ENCODE peak calls at places on chromosome 18, in seven cellular contexts. D is dorsolateral prefrontal cortex; H is lower lobe of right lung; Z is RWPE2; Q is right cardiac atrium; K is naive thymus-derived CD4-positive, alpha-beta T cell; E is PC-3. P is an unnamed sample.

GRCh38 chr18:79510046-79510685 is 114.4 kb downstream of the NFATC1 start:
- DNase-seq in D (peak), H (peak), Z (peak), Q (peak), K (no peak), E (no peak), P (no peak)

GRCh38 chr18:45617284-45617683 is 2.0 kb downstream of the SLC14A2 start:
- DNase-seq in D (no peak), H (peak), Z (peak), Q (peak), K (no peak), E (peak), P (peak)

GRCh38 chr18:68840554-68841263 is 42.8 kb downstream of the CCDC102B start:
- DNase-seq in D (no peak), H (no peak), Z (no peak), Q (no peak), K (no peak), E (peak), P (no peak)

GRCh38 chr18:67509711-67510110 is 6.8 kb downstream of the DSEL start:
- DNase-seq in D (no peak), H (no peak), Z (no peak), Q (no peak), K (no peak), E (no peak), P (no peak)

GRCh38 chr18:45112682-45113081 is 432.0 kb downstream of the SETBP1 start:
- DNase-seq in D (no peak), H (no peak), Z (no peak), Q (no peak), K (no peak), E (no peak), P (no peak)

GRCh38 chr18:48940854-48941531 is 9.8 kb downstream of the SMAD7 start:
- DNase-seq in D (peak), H (no peak), Z (no peak), Q (peak), K (peak), E (no peak), P (peak)

GRCh38 chr18:1050012-1050657 is 145.5 kb downstream of the ADCYAP1 start:
- DNase-seq in D (no peak), H (no peak), Z (no peak), Q (no peak), K (no peak), E (peak), P (no peak)

GRCh38 chr18:69484699-69485396 is 84.2 kb downstream of the DOK6 start:
- DNase-seq in D (no peak), H (no peak), Z (no peak), Q (no peak), K (no peak), E (peak), P (no peak)

GRCh38 chr18:74241426-74241825 is 50.3 kb downstream of the CYB5A start:
- DNase-seq in D (no peak), H (no peak), Z (no peak), Q (no peak), K (no peak), E (no peak), P (peak)

GRCh38 chr18:13642440-13642827 is 83.9 kb downstream of the FAM210A start:
- DNase-seq in D (no peak), H (no peak), Z (no peak), Q (no peak), K (no peak), E (no peak), P (no peak)

GRCh38 chr18:11695736-11696135 is 6.7 kb downstream of the GNAL start:
- DNase-seq in D (no peak), H (no peak), Z (no peak), Q (no peak), K (no peak), E (no peak), P (no peak)

GRCh38 chr18:43572165-43572564 is 294.9 kb upstream of the SYT4 start:
- DNase-seq in D (no peak), H (no peak), Z (no peak), Q (no peak), K (no peak), E (no peak), P (no peak)

GRCh38 chr18:13237641-13238040 is 19.1 kb downstream of the LDLRAD4 start:
- DNase-seq in D (no peak), H (no peak), Z (no peak), Q (no peak), K (no peak), E (no peak), P (no peak)

GRCh38 chr18:75250471-75250821 is 39.8 kb downstream of the TSHZ1 start:
- DNase-seq in D (no peak), H (no peak), Z (no peak), Q (no peak), K (no peak), E (no peak), P (no peak)
- H3K27ac ChIP-seq in D (peak), H (no peak), Z (no peak), Q (no peak), K (no peak), E (no peak), P (no peak)

GRCh38 chr18:41324934-41325333 is 630.1 kb upstream of the PIK3C3 start:
- DNase-seq in D (no peak), H (no peak), Z (peak), Q (no peak), K (no peak), E (peak), P (no peak)
- H3K27ac ChIP-seq in D (no peak), H (no peak), Z (peak), Q (no peak), K (no peak), E (peak), P (no peak)

GRCh38 chr18:26655010-26655613 is 106.8 kb upstream of the KCTD1 start:
- DNase-seq in D (no peak), H (no peak), Z (no peak), Q (no peak), K (no peak), E (no peak), P (no peak)

GRCh38 chr18:26652501-26652900 is 104.1 kb upstream of the KCTD1 start:
- DNase-seq in D (no peak), H (no peak), Z (no peak), Q (no peak), K (no peak), E (no peak), P (no peak)

GRCh38 chr18:26656401-26656943 is 108.1 kb upstream of the KCTD1 start:
- DNase-seq in D (no peak), H (peak), Z (no peak), Q (peak), K (no peak), E (no peak), P (no peak)

GRCh38 chr18:26655614-26656400 is 107.5 kb upstream of the KCTD1 start:
- DNase-seq in D (peak), H (peak), Z (no peak), Q (peak), K (no peak), E (peak), P (peak)

GRCh38 chr18:26654173-26655009 is 106.0 kb upstream of the KCTD1 start:
- DNase-seq in D (no peak), H (no peak), Z (no peak), Q (no peak), K (no peak), E (no peak), P (no peak)
- H3K27ac ChIP-seq in D (peak), H (peak), Z (no peak), Q (peak), K (no peak), E (no peak), P (no peak)

GRCh38 chr18:23186781-23187180 is 51.5 kb downstream of the CABLES1 start:
- DNase-seq in D (no peak), H (no peak), Z (no peak), Q (no peak), K (no peak), E (no peak), P (no peak)
- H3K27ac ChIP-seq in D (no peak), H (no peak), Z (no peak), Q (no peak), K (no peak), E (no peak), P (no peak)